ENCODE peak calls at places on chromosomes 16 and 17, in four cellular contexts. One of them, this sample, is unnamed.

GRCh38 chr17:8421571-8421970 is 14.1 kb upstream of the NDEL1 start:
- DNase-seq in left ventricle myocardium inferior: no peak
- DNase-seq in mesendoderm: no peak
- DNase-seq in AG04450: no peak
- DNase-seq in this sample: no peak

GRCh38 chr17:39863918-39864746 is at the start of gene IKZF3:
- DNase-seq in left ventricle myocardium inferior: peak
- DNase-seq in mesendoderm: peak
- DNase-seq in AG04450: no peak
- DNase-seq in this sample: no peak

GRCh38 chr16:66927012-66927436 is 1.7 kb upstream of the RRAD start:
- DNase-seq in left ventricle myocardium inferior: peak
- DNase-seq in mesendoderm: peak
- DNase-seq in AG04450: no peak
- DNase-seq in this sample: no peak

GRCh38 chr17:49656247-49656646 is 21.6 kb downstream of the SPOP start:
- DNase-seq in left ventricle myocardium inferior: no peak
- DNase-seq in mesendoderm: no peak
- DNase-seq in AG04450: no peak
- DNase-seq in this sample: no peak

GRCh38 chr17:19812407-19812806 is 55.3 kb downstream of the ULK2 start:
- DNase-seq in left ventricle myocardium inferior: no peak
- DNase-seq in mesendoderm: peak
- DNase-seq in AG04450: no peak
- DNase-seq in this sample: no peak

GRCh38 chr17:11031787-11032186 is 193.9 kb upstream of the PIRT start:
- DNase-seq in left ventricle myocardium inferior: no peak
- DNase-seq in mesendoderm: peak
- DNase-seq in AG04450: no peak
- DNase-seq in this sample: no peak

GRCh38 chr17:40068917-40069750 is 6.4 kb downstream of the THRA start:
- DNase-seq in left ventricle myocardium inferior: peak
- DNase-seq in mesendoderm: peak
- DNase-seq in AG04450: peak
- DNase-seq in this sample: peak

GRCh38 chr17:18118633-18118975 is 10.0 kb downstream of the MYO15A start:
- DNase-seq in left ventricle myocardium inferior: no peak
- DNase-seq in mesendoderm: no peak
- DNase-seq in AG04450: no peak
- DNase-seq in this sample: no peak

GRCh38 chr16:82580293-82580900 is 46.4 kb upstream of the CDH13 start:
- DNase-seq in left ventricle myocardium inferior: no peak
- DNase-seq in mesendoderm: peak
- DNase-seq in AG04450: no peak
- DNase-seq in this sample: no peak

GRCh38 chr16:57892041-57892440 is 78.9 kb downstream of the CNGB1 start:
- DNase-seq in left ventricle myocardium inferior: no peak
- DNase-seq in mesendoderm: no peak
- DNase-seq in AG04450: no peak
- DNase-seq in this sample: no peak

GRCh38 chr17:21214777-21215541 is 998 bp upstream of the TMEM11 start:
- DNase-seq in left ventricle myocardium inferior: no peak
- DNase-seq in mesendoderm: peak
- DNase-seq in AG04450: no peak
- DNase-seq in this sample: no peak

GRCh38 chr17:17928422-17929386 is 43.5 kb downstream of the TOM1L2 start:
- DNase-seq in left ventricle myocardium inferior: no peak
- DNase-seq in mesendoderm: no peak
- DNase-seq in AG04450: no peak
- DNase-seq in this sample: no peak

GRCh38 chr16:11100239-11100750 is 155.7 kb downstream of the SOCS1 start:
- DNase-seq in left ventricle myocardium inferior: peak
- DNase-seq in mesendoderm: peak
- DNase-seq in AG04450: peak
- DNase-seq in this sample: peak

GRCh38 chr16:83977056-83977815 is 9.2 kb downstream of the NECAB2 start:
- DNase-seq in left ventricle myocardium inferior: no peak
- DNase-seq in mesendoderm: no peak
- DNase-seq in AG04450: no peak
- DNase-seq in this sample: no peak

DNA sequence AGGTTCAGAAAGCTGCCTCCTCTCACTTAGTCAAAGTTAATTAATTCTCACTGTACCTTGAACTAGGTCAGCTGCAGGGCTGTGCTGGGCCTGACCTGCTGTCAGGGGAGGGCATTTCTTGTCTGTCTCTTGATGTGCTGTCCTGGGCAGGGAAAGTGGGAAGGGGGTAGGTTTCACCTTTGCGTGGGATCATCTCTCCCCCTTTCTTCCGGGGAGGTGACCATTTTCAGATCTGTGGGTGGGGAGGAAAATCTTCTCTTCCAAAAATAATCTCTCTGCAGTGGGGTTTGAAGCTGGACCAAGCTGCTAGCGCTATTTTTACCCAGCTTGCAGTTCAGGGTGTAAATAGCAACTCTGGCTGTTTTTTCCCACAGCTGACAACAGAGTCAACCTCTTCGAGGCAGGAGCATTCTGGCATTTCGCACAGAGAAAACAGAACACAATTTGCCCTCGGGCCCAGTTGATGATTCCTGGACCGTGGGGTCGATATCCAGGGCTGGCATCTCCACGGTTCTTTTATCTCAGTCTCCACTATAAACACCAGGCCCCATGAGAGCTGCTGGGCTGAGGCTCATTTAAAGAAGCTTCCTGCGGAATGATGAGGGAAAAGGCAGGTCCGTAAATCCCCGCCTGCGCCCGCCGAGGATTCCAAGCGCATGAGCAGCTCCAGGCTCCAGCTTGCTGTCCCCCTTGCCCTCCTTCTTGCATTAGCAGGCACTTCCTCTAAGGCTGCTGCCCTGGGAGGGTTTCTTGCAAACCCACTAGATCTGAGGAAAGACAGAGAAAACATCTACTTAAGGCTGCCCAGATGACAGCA is 93.8 kb downstream of the YPEL2 start:
- DNase-seq in left ventricle myocardium inferior: peak
- DNase-seq in mesendoderm: peak
- DNase-seq in AG04450: no peak
- DNase-seq in this sample: peak
- H3K27ac ChIP-seq in left ventricle myocardium inferior: peak
- H3K27ac ChIP-seq in mesendoderm: peak
- H3K27ac ChIP-seq in AG04450: peak
- H3K27ac ChIP-seq in this sample: peak

DNA sequence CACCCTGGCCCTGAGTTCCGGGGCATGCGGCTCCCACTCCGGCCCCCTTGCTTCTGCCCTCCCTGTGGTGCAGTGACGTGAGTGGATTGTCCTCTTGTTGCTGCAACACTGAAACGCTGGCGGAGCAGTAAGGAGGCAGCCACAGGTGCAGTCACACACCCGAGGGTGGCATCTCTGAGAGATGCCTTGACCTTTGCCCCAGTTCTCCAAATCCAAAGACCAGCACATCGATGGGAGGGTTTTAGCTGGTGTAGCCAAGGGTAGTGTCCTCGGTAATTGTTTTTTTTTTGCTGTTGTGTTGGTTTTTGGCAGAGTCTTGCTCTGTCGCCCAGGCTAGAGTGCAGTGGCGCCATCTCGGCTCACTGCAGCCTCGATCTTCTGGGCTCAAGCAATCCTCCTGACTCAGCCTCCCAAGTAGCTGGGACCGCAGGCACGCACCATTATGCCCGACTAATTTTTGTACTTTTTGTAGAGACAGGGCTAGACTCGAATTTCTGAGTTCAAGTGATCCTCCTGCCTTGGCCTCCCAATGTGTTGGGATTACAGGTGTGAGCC is 2.5 kb upstream of the RPL13 start:
- DNase-seq in left ventricle myocardium inferior: no peak
- DNase-seq in mesendoderm: no peak
- DNase-seq in AG04450: no peak
- DNase-seq in this sample: no peak
- H3K27ac ChIP-seq in left ventricle myocardium inferior: peak
- H3K27ac ChIP-seq in mesendoderm: no peak
- H3K27ac ChIP-seq in AG04450: no peak
- H3K27ac ChIP-seq in this sample: peak

GRCh38 chr17:3886776-3887175 is 6.1 kb downstream of the CAMKK1 start:
- DNase-seq in left ventricle myocardium inferior: no peak
- DNase-seq in mesendoderm: no peak
- DNase-seq in AG04450: no peak
- DNase-seq in this sample: no peak
- H3K27ac ChIP-seq in left ventricle myocardium inferior: peak
- H3K27ac ChIP-seq in mesendoderm: no peak
- H3K27ac ChIP-seq in AG04450: no peak
- H3K27ac ChIP-seq in this sample: no peak

GRCh38 chr16:89410794-89411309 is 79.5 kb downstream of the ANKRD11 start:
- DNase-seq in left ventricle myocardium inferior: peak
- DNase-seq in mesendoderm: no peak
- DNase-seq in AG04450: peak
- DNase-seq in this sample: peak

GRCh38 chr16:89407925-89408300 is 82.4 kb downstream of the ANKRD11 start:
- DNase-seq in left ventricle myocardium inferior: peak
- DNase-seq in mesendoderm: no peak
- DNase-seq in AG04450: no peak
- DNase-seq in this sample: no peak

GRCh38 chr16:89410322-89410721 is 80.0 kb downstream of the ANKRD11 start:
- DNase-seq in left ventricle myocardium inferior: no peak
- DNase-seq in mesendoderm: no peak
- DNase-seq in AG04450: no peak
- DNase-seq in this sample: no peak

GRCh38 chr16:89408315-89408714 is 82.0 kb downstream of the ANKRD11 start:
- DNase-seq in left ventricle myocardium inferior: peak
- DNase-seq in mesendoderm: no peak
- DNase-seq in AG04450: no peak
- DNase-seq in this sample: no peak

GRCh38 chr16:89409161-89409711 is 81.1 kb downstream of the ANKRD11 start:
- DNase-seq in left ventricle myocardium inferior: no peak
- DNase-seq in mesendoderm: peak
- DNase-seq in AG04450: no peak
- DNase-seq in this sample: no peak
- H3K27ac ChIP-seq in left ventricle myocardium inferior: peak
- H3K27ac ChIP-seq in mesendoderm: no peak
- H3K27ac ChIP-seq in AG04450: no peak
- H3K27ac ChIP-seq in this sample: no peak

This sample was measured in tibial nerve.